ENCODE peak calls at places on chromosomes 4 and X, in six cellular contexts. R is HCT116, Y is WTC11, Z is A549, C is SK-N-SH, Q is endothelial cell of umbilical vein. T is an unnamed sample.

GRCh38 chr4:27678027-27678426 is 817.4 kb downstream of the STIM2 start:
- DNase-seq in Z (no peak), Y (no peak), R (no peak), Q (no peak), C (no peak), T (no peak)

GRCh38 chrX:149759824-149760223 is 14.0 kb upstream of the HSFX1 start:
- DNase-seq in Y (no peak), Z (no peak), Q (no peak), R (no peak), C (no peak), T (no peak)

GRCh38 chr4:47315346-47315745 is 148.2 kb downstream of the COMMD8 start:
- DNase-seq in R (no peak), C (no peak), Y (no peak), Z (no peak), Q (peak; percentile 10), T (no peak)

GRCh38 chrX:10681167-10681566 is 60.8 kb upstream of the MID1 start:
- DNase-seq in Y (no peak), Z (no peak), Q (no peak), C (no peak), R (no peak), T (no peak)

GRCh38 chr4:24991015-24991414 is 39.7 kb downstream of the LGI2 start:
- DNase-seq in C (no peak), Q (peak; percentile 97), Y (no peak), R (no peak), Z (no peak), T (no peak)

GRCh38 chr4:151665442-151666127 is 95.2 kb downstream of the GATB start:
- DNase-seq in Y (no peak), Q (no peak), Z (no peak), C (no peak), R (no peak), T (no peak)

GRCh38 chrX:80876877-80877276 is 67.2 kb upstream of the BRWD3 start:
- DNase-seq in Z (peak; percentile 45), R (peak; percentile 13), Q (peak; percentile 8), C (peak; percentile 12), Y (no peak), T (peak; percentile 51)

GRCh38 chr4:146522862-146523205 is 1.1 kb upstream of the SLC10A7 start:
- DNase-seq in Y (no peak), C (no peak), R (no peak), Q (peak; percentile 41), Z (peak; percentile 2), T (peak; percentile 48)

GRCh38 chr4:88320780-88321373 is 36.5 kb upstream of the PPM1K start:
- DNase-seq in Z (peak; percentile 20), C (no peak), Y (no peak), R (no peak), Q (peak; percentile 4), T (peak; percentile 74)

GRCh38 chr4:10017037-10017893 is 4.0 kb downstream of the SLC2A9 start:
- DNase-seq in Z (no peak), Y (no peak), Q (no peak), R (no peak), C (no peak), T (no peak)
- TF ChIP-seq MAX in Z (no peak), Y (no peak), Q (no peak), R (no peak), C (no peak), T (no peak)

GRCh38 chrX:132564026-132564425 is 75.2 kb upstream of the MBNL3 start:
- DNase-seq in R (no peak), C (no peak), Z (no peak), Q (no peak), Y (no peak), T (no peak)

GRCh38 chrX:132561974-132562373 is 73.1 kb upstream of the MBNL3 start:
- DNase-seq in Y (no peak), Z (no peak), C (no peak), Q (no peak), R (no peak), T (no peak)

GRCh38 chrX:132561483-132561882 is 72.6 kb upstream of the MBNL3 start:
- DNase-seq in Q (no peak), R (no peak), C (no peak), Z (no peak), Y (no peak), T (peak; percentile 3)

DNA sequence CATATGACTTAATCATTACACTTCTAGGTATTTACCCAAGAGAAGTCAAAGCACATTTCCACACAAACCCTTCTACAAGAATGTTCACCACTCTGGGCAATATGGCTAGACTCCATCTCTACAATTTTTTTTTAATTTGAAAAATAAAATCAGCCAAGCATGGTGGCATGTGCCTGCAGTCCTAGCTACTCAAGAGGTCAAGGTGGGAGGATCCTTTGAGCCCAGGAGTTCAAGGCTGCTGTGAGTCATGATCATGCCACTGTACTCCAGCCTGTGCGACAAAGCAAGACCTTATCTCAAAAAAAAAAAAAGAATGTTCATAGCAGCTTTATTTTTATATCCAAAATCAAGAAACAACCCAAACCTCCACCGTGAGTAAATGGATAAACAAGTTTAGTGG is 70.3 kb upstream of the MBNL3 start:
- DNase-seq in Y (no peak), R (no peak), C (no peak), Z (no peak), Q (no peak), T (no peak)
- TF ChIP-seq MAX in Y (no peak), R (no peak), C (no peak), Z (no peak), Q (no peak), T (no peak)

DNA sequence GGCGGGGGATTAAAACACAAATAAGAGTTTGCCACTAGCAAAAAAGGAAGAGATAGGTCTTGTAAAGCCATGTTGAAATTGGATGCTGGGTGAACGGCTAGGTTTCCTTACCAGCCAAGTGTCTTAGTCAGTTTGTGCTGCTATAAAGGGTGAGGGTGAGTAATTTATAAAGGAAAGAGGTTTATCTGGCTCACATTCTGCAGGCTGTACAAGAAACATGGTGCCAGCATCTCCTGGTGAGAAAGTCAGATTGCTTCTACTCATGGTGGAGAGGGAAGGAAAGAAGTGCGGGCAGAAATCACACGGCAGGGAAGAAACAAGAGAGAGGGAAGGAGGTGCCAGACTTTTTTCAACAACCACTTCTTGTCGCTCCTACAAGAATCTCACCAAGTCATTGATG is 507.5 kb downstream of the SPOCK3 start:
- DNase-seq in C (no peak), Q (no peak), Z (no peak), Y (no peak), R (no peak), T (no peak)
- TF ChIP-seq MAX in C (no peak), Q (no peak), Z (no peak), Y (no peak), R (no peak), T (no peak)

DNA sequence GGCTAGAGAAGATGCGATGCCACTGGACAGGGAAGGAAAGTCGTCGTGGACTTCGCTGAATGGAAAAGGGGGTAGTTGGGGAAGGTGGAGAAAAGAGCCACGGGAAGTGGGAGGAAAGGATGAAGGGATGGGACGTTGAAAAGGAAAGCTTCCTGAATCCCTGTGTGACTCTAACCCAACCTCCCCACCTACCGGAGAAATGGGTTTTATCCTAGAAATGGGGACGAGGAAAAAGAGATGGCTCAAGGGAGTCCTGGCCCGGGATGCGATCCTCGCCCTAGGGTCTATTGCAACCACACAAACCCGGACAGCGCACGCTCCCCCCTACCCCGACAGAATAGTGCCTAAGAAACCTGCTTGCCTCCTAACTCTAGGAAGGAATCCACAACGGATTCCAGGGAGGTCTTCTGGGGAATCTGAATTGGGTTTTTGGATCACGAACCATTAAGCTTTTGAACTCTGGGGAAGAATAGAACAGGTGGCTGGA is 738 bp upstream of the TSPAN5 start:
- DNase-seq in C (no peak), R (no peak), Q (no peak), Y (peak; percentile 43), Z (peak; percentile 43), T (peak; percentile 5)
- TF ChIP-seq MAX in C (peak; percentile 16), R (no peak), Q (no peak), Y (no peak), Z (no peak), T (no peak)

GRCh38 chr4:86967798-86968197 is 33.0 kb downstream of the AFF1 start:
- DNase-seq in Z (no peak), Y (no peak), R (no peak), Q (no peak), C (no peak), T (peak; percentile 65)
- TF ChIP-seq MAX in Z (no peak), Y (no peak), R (no peak), Q (no peak), C (no peak), T (no peak)

GRCh38 chrX:72255445-72255844 is 16.6 kb upstream of the ERCC6L start:
- DNase-seq in Z (no peak), Q (no peak), Y (peak; percentile 40), R (no peak), C (no peak), T (no peak)
- TF ChIP-seq MAX in Z (no peak), Q (no peak), Y (peak; percentile 70), R (no peak), C (no peak), T (no peak)

DNA sequence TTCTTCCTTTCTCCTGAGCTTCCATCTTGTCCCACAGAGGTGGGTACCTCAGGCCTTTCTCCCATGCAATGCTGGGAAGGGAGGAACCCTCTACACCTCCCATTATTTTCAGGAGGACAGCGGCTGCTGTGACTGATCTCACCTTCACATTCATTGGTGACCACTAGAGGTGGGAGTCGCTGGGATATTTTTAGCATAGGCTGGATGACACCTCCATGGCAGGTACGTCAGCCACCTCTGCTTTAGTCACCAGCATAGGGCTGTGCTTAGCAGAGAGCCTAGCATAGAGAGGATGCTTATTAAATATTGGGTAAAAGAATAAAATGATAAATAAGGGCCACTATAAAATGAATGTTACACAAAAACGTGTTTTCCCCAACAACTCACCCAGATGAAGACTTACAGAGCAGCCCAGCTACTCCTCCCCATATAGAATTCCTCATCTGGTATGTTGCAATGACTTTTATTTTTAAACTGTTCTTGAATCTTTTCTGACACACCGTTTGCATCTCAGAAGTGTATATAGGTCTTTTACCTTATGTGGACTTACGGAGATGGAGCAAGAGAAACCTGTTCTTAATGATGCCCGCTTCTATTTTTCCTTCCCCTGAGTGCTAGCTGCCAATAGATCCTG is 60.9 kb upstream of the SORBS2 start:
- DNase-seq in C (no peak), Y (no peak), Q (no peak), R (peak; percentile 26), Z (no peak), T (no peak)
- TF ChIP-seq MAX in C (no peak), Y (no peak), Q (no peak), R (no peak), Z (no peak), T (no peak)

DNA sequence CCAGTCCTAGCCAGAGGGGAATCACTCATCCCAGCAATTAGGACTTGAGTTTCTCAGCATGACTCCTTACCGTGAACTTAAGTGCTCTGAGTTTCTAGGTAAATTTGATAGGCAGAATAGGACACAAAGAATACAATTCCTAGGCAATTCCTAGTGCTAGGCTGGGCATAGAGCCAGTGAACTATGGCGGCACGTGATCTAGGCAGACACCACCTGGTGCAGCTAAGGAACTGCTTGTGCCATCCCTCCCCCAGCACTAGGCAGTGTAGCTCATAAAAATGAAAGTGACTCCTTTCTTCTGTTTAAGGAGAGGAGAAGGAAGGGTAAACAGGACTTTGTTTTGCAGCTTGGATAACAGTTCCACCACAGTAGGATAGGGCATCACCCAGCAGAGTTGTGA is 736.3 kb upstream of the PCDH7 start:
- DNase-seq in Q (no peak), Z (no peak), R (no peak), C (no peak), Y (no peak), T (no peak)
- TF ChIP-seq MAX in Q (no peak), Z (no peak), R (no peak), C (no peak), Y (no peak), T (no peak)